ENCODE peak calls at places on chromosomes 6 and 20, in five cellular contexts. W is upper lobe of left lung, P is endothelial cell of umbilical vein, J is transverse colon, C is spleen. U is an unnamed sample.

GRCh38 chr6:170266061-170266825 is 24.6 kb downstream of the DLL1 start:
- DNase-seq in W (no peak), P (no peak), J (peak), C (peak), U (no peak)

GRCh38 chr20:22353586-22353985 is 230.8 kb downstream of the FOXA2 start:
- DNase-seq in W (no peak), P (no peak), J (no peak), C (no peak), U (no peak)

GRCh38 chr6:132841967-132842366 is 27.6 kb downstream of the RPS12 start:
- DNase-seq in W (no peak), P (no peak), J (no peak), C (no peak), U (no peak)

GRCh38 chr6:36616888-36617521 is 22.8 kb downstream of the SRSF3 start:
- DNase-seq in W (peak), P (peak), J (peak), C (no peak), U (peak)

GRCh38 chr20:56609321-56609720 is 19.8 kb upstream of the TFAP2C start:
- DNase-seq in W (no peak), P (no peak), J (no peak), C (no peak), U (no peak)

GRCh38 chr20:7650481-7650880 is 289.8 kb downstream of the HAO1 start:
- DNase-seq in W (no peak), P (peak), J (no peak), C (no peak), U (no peak)

GRCh38 chr6:169254456-169255316 is 1.0 kb upstream of the THBS2 start:
- DNase-seq in W (no peak), P (no peak), J (no peak), C (peak), U (peak)

GRCh38 chr6:21200056-21200870 is 393.3 kb upstream of the SOX4 start:
- DNase-seq in W (no peak), P (peak), J (no peak), C (no peak), U (no peak)

GRCh38 chr6:79810878-79811277 is 136.5 kb downstream of the ELOVL4 start:
- DNase-seq in W (no peak), P (no peak), J (no peak), C (no peak), U (no peak)

GRCh38 chr6:144661101-144661806 is 376.1 kb downstream of the UTRN start:
- DNase-seq in W (no peak), P (no peak), J (peak), C (no peak), U (no peak)

GRCh38 chr20:56245761-56246160 is 2.8 kb upstream of the MC3R start:
- DNase-seq in W (no peak), P (no peak), J (no peak), C (no peak), U (no peak)

GRCh38 chr6:22164236-22164635 is 132.6 kb downstream of the PRL start:
- DNase-seq in W (no peak), P (peak), J (no peak), C (no peak), U (no peak)

GRCh38 chr6:65259080-65259479 is 447.9 kb downstream of the EYS start:
- DNase-seq in W (no peak), P (peak), J (no peak), C (no peak), U (no peak)

GRCh38 chr20:48398506-48399449 is 429.0 kb downstream of the PREX1 start:
- DNase-seq in W (peak), P (no peak), J (no peak), C (no peak), U (no peak)

GRCh38 chr6:168052291-168052891 is 26.6 kb downstream of the FRMD1 start:
- DNase-seq in W (peak), P (no peak), J (peak), C (peak), U (peak)

GRCh38 chr20:1418335-1418734 is 25.5 kb upstream of the FKBP1A start:
- DNase-seq in W (no peak), P (peak), J (no peak), C (no peak), U (no peak)

GRCh38 chr6:126153661-126154060 is 167.3 kb downstream of the TRMT11 start:
- DNase-seq in W (no peak), P (no peak), J (no peak), C (no peak), U (no peak)

GRCh38 chr20:23624307-23624706 is 13.4 kb downstream of the CST3 start:
- DNase-seq in W (no peak), P (no peak), J (no peak), C (no peak), U (no peak)

GRCh38 chr20:31684153-31685003 is 38.3 kb downstream of the BCL2L1 start:
- DNase-seq in W (no peak), P (no peak), J (no peak), C (peak), U (no peak)

GRCh38 chr6:42402184-42402583 is 49.5 kb downstream of the TRERF1 start:
- DNase-seq in W (no peak), P (no peak), J (no peak), C (no peak), U (no peak)

GRCh38 chr6:26520088-26520839 is 17.9 kb upstream of the HMGN4 start:
- DNase-seq in W (no peak), P (peak), J (no peak), C (no peak), U (peak)

GRCh38 chr20:34084227-34084923 is 27.7 kb downstream of the EIF2S2 start:
- DNase-seq in W (no peak), P (no peak), J (no peak), C (no peak), U (no peak)

GRCh38 chr6:39821014-39821738 is 29.0 kb downstream of the DAAM2 start:
- DNase-seq in W (no peak), P (no peak), J (no peak), C (no peak), U (no peak)

GRCh38 chr6:10793035-10793434 is 45.3 kb downstream of the MAK start:
- DNase-seq in W (no peak), P (no peak), J (no peak), C (no peak), U (no peak)

GRCh38 chr6:17505062-17505476 is 95.0 kb upstream of the FAM8A1 start:
- DNase-seq in W (no peak), P (peak), J (no peak), C (no peak), U (no peak)

GRCh38 chr20:58378704-58379103 is 10.3 kb upstream of the VAPB start:
- DNase-seq in W (no peak), P (no peak), J (no peak), C (no peak), U (no peak)

DNA sequence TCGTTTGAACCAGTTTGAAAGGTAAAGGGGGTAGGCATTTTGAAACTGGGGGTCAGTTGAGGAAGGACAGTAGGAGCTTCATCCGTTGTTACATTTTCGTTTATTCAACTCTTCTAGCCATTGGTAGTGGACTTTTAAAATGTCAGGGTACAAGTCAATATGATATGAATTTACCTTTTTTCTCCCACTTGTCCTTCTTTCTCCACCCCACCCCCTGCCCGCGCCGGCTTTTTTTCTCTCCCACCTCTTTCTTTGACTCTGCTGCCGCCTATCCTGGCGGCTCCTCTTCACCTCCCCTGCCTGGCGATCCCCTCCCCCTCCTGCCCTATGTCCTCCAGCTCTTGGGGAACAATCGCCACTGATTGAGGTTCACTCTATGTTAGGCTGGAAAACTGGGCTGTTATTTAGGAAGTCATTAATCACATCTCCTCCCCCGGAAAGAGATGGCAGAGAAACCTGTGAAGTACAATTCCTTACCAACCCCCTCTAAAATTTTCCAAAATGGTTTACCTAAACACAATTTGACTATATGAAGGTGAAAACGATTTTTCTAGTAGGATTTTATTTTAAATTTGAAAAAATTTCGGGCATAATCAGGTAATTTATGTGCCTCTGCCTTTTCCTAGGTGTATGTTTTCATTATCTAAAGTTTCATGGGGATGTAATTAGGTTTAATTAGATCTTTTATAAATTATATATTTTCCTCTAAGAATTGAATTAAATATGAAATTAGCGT is 812 bp upstream of the LIN28B start:
- DNase-seq in W (no peak), P (no peak), J (no peak), C (no peak), U (no peak)
- TF ChIP-seq POLR2AphosphoS5 in W (no peak), P (no peak), J (no peak), C (no peak), U (no peak)

DNA sequence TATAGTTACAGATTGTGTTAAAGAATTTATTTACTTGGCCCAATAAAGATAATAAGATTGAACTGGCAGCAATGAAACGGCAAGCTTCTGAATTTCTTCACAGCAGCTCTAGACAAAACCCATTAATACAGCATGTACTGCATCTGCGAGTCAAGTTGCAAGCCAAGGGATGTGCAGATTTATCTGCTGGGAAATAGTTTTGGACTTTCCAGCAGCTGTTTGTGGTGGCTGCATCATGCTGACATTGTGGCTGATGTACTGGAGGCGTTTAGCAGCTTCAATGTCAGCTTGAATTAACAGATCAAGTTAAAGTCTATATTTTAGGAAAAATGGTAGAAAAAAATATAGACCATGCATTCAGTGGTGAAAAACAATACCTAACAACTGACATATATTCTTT is 94.9 kb downstream of the COL19A1 start:
- DNase-seq in W (no peak), P (no peak), J (no peak), C (no peak), U (no peak)
- TF ChIP-seq POLR2AphosphoS5 in W (no peak), P (no peak), J (no peak), C (no peak), U (no peak)

GRCh38 chr20:62123450-62124118 is 1.3 kb downstream of the LSM14B start:
- DNase-seq in W (no peak), P (peak), J (no peak), C (no peak), U (no peak)
- TF ChIP-seq POLR2AphosphoS5 in W (no peak), P (no peak), J (no peak), C (no peak), U (no peak)

DNA sequence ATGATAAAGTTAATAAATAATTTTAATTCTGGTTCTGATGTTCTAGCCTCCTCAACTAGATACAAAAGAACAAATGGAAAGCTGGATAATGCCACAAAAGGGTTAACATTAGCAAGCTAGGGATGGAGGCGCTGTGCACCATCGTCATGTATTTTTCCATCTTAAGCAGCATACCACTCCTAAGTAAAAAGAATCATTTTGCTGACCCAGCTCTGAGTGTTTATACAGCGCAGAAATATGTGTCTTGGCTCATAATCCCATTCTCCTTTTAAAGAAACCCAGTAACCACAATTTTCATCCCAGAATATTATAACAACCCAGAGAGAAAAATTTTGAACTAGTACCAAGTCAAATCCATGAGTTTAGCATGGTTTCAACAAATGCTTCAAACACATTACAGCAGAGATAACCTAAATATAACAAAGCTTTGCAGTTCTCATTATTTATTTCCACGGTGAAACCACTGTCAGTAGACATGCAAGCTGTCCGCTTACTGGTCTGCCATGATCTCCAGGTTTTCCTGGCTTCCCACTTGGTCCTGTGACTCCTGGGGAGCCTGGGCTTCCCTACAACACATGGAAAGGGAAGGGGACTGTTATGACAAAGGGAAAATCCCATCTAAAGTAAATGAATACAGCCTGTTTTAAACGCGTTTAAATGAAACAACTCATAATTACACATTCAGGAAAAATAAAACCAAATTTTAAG is 111.1 kb downstream of the COL12A1 start:
- DNase-seq in W (no peak), P (no peak), J (no peak), C (no peak), U (no peak)
- TF ChIP-seq POLR2AphosphoS5 in W (no peak), P (no peak), J (no peak), C (no peak), U (no peak)

GRCh38 chr20:43853918-43854317 is 60.7 kb upstream of the TOX2 start:
- DNase-seq in W (no peak), P (no peak), J (no peak), C (no peak), U (no peak)

GRCh38 chr20:43846516-43846905 is 68.1 kb upstream of the TOX2 start:
- DNase-seq in W (no peak), P (no peak), J (no peak), C (no peak), U (no peak)

GRCh38 chr20:43844778-43845614 is 69.7 kb upstream of the TOX2 start:
- DNase-seq in W (no peak), P (peak), J (no peak), C (no peak), U (no peak)

GRCh38 chr20:43853174-43853803 is 61.4 kb upstream of the TOX2 start:
- DNase-seq in W (no peak), P (no peak), J (no peak), C (no peak), U (no peak)

DNA sequence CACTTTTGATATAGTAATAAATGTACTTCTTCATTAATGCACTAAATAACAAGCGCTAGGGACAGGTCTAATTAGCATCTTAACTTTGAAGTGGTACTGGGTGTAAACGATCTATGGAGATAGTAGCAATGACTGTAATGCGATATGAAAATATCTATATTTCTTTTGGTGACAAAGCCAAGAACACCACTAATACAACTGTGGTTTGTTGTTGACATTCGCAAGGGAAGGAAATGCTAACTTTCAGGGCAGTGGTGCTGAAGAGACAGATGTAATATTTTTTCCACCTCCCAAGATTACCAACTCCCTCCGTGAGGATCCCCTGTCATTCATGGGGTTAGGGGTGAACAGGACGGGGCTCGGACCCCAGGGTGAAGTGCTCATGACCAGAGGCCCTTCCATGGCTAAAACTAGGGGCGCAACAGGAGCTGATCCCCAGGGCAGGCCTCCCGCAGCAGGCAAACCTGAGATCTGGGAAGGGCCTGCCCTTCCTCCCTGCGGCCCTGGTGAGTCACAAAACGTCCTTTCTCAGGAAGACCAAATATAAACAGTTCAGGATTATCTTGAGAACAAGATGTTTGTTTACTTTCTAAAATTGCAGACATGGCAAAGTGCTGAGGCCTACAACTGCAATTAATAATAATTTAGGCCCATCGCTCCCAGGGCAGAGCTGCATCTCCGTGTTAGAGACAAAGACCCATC is 65.0 kb upstream of the TOX2 start:
- DNase-seq in W (no peak), P (peak), J (no peak), C (no peak), U (no peak)
- TF ChIP-seq POLR2AphosphoS5 in W (peak), P (peak), J (peak), C (no peak), U (no peak)

GRCh38 chr6:135815216-135815615 is 36.3 kb upstream of the PDE7B start:
- DNase-seq in W (no peak), P (no peak), J (no peak), C (no peak), U (no peak)

GRCh38 chr6:135819665-135820064 is 31.8 kb upstream of the PDE7B start:
- DNase-seq in W (no peak), P (no peak), J (no peak), C (no peak), U (no peak)

GRCh38 chr6:135817035-135817434 is 34.5 kb upstream of the PDE7B start:
- DNase-seq in W (no peak), P (no peak), J (no peak), C (no peak), U (no peak)

GRCh38 chr6:135826225-135826804 is 25.2 kb upstream of the PDE7B start:
- DNase-seq in W (no peak), P (no peak), J (no peak), C (no peak), U (no peak)

GRCh38 chr6:135820340-135820739 is 31.2 kb upstream of the PDE7B start:
- DNase-seq in W (peak), P (no peak), J (no peak), C (no peak), U (no peak)
- TF ChIP-seq POLR2AphosphoS5 in W (no peak), P (no peak), J (no peak), C (no peak), U (no peak)

DNA sequence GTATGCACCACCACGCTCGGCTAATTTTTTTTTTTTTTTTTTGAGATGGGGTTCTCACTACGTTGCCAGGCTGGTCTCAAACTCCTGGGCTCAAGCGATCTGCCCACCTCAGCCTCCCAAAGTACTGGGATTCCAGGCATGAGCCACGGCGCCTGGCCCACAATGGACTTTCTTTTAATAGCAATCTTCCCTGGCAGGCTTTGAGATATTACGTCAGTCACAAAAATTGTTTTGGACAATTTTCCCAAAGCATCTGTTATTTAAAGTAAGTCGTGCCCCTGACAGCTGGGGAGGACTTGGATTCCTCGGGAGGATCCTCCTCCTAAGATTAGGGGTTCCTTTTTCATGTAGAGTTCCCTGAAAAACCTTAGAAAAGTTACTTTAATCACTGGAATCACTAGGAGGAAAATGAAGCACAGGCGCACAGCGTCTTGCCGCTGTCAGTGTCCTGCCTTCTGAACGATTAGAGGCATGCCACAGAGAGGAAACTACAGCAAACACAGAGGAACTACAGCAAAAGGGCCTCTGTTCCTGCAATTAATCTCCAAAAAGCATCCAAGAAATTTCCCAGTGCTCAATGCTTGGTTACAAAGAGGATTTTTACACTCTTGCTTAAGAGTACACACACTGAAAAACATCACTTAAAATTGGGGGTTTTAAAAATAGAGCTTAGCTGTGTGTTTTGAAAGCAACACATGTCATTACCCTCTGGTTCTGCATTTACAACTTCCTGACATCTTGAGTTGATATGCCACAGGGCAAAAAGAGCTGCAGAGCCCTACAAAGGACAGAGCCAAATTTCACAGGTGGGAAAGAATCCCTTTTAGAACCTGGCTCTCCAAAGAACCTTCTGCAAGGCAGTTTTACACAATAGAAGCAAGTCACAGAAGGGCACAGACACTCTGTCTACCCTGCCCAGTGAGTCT is 4.5 kb downstream of the ACSS1 start:
- DNase-seq in W (no peak), P (peak), J (peak), C (peak), U (peak)
- TF ChIP-seq POLR2AphosphoS5 in W (peak), P (no peak), J (peak), C (no peak), U (no peak)